ENCODE peak calls at places on chromosome 5, in five cellular contexts. B is HepG2, X is GM12878, N is upper lobe of left lung, V is K562. Z is an unnamed sample. For H3K27me3, the result is how much of the 10 kb centered on the place peaks cover.

GRCh38 chr5:32852535-32852934 is 141.4 kb downstream of the NPR3 start:
- ATAC-seq in B (peak), X (peak), N (peak), V (no peak), Z (no peak)

GRCh38 chr5:53053364-53053763 is 56.2 kb downstream of the MOCS2 start:
- ATAC-seq in B (no peak), X (no peak), N (no peak), V (no peak), Z (no peak)

GRCh38 chr5:45279109-45279508 is 417.1 kb downstream of the HCN1 start:
- ATAC-seq in B (no peak), X (no peak), N (no peak), V (no peak), Z (no peak)

GRCh38 chr5:179008667-179009066 is 13.5 kb upstream of the GRM6 start:
- ATAC-seq in B (no peak), X (no peak), N (no peak), V (no peak), Z (no peak)

GRCh38 chr5:107893642-107894041 is 222.9 kb upstream of the EFNA5 start:
- ATAC-seq in B (no peak), X (no peak), N (peak), V (no peak), Z (peak)

GRCh38 chr5:107985144-107985543 is 314.4 kb upstream of the EFNA5 start:
- ATAC-seq in B (no peak), X (no peak), N (no peak), V (no peak), Z (no peak)

GRCh38 chr5:8934455-8934854 is 611.4 kb downstream of the SEMA5A start:
- ATAC-seq in B (no peak), X (no peak), N (no peak), V (no peak), Z (no peak)

GRCh38 chr5:75028090-75028489 is 24.3 kb downstream of the GCNT4 start:
- ATAC-seq in B (no peak), X (no peak), N (no peak), V (no peak), Z (no peak)

GRCh38 chr5:149915392-149916260 is 29.0 kb downstream of the PDE6A start:
- ATAC-seq in B (no peak), X (no peak), N (no peak), V (peak), Z (no peak)

GRCh38 chr5:115306011-115306530 is 9.6 kb upstream of the CCDC112 start:
- ATAC-seq in B (no peak), X (no peak), N (no peak), V (no peak), Z (no peak)

GRCh38 chr5:37249820-37250175 is 622 bp upstream of the CPLANE1 start:
- ATAC-seq in B (peak), X (no peak), N (peak), V (peak), Z (no peak)

GRCh38 chr5:133106761-133107572 is 55.2 kb downstream of the HSPA4 start:
- ATAC-seq in B (peak), X (peak), N (no peak), V (peak), Z (no peak)

GRCh38 chr5:83472508-83473343 is 1.2 kb downstream of the VCAN start:
- ATAC-seq in B (peak), X (peak), N (peak), V (peak), Z (peak)

GRCh38 chr5:31048282-31048974 is 145.1 kb upstream of the CDH6 start:
- ATAC-seq in B (no peak), X (no peak), N (no peak), V (no peak), Z (no peak)

GRCh38 chr5:40416098-40416497 is 263.6 kb upstream of the PTGER4 start:
- ATAC-seq in B (no peak), X (no peak), N (no peak), V (no peak), Z (no peak)

GRCh38 chr5:54211912-54212311 is 98.5 kb downstream of the ARL15 start:
- ATAC-seq in B (no peak), X (no peak), N (no peak), V (no peak), Z (no peak)

GRCh38 chr5:67283275-67283987 is 86.8 kb upstream of the CD180 start:
- ATAC-seq in B (peak), X (no peak), N (no peak), V (no peak), Z (no peak)

GRCh38 chr5:7916171-7916804 is 47.3 kb downstream of the MTRR start:
- ATAC-seq in B (no peak), X (no peak), N (no peak), V (peak), Z (no peak)

GRCh38 chr5:33491941-33492340 is 51.2 kb downstream of the TARS1 start:
- ATAC-seq in B (no peak), X (no peak), N (no peak), V (no peak), Z (no peak)

GRCh38 chr5:10145922-10146321 is 103.8 kb downstream of the ATPSCKMT start:
- ATAC-seq in B (peak), X (peak), N (no peak), V (peak), Z (no peak)

GRCh38 chr5:72018158-72018803 is 89.0 kb upstream of the MAP1B start:
- ATAC-seq in B (peak), X (peak), N (peak), V (peak), Z (no peak)

GRCh38 chr5:493251-493701 is 31.0 kb downstream of the SLC9A3 start:
- ATAC-seq in B (no peak), X (no peak), N (peak), V (peak), Z (no peak)

GRCh38 chr5:136174021-136174659 is 18.8 kb downstream of the SMIM32 start:
- ATAC-seq in B (peak), X (peak), N (peak), V (peak), Z (no peak)

GRCh38 chr5:159135896-159136531 is 36.3 kb upstream of the EBF1 start:
- ATAC-seq in B (no peak), X (no peak), N (peak), V (no peak), Z (peak)

GRCh38 chr5:166722939-166723338 is 1568.5 kb upstream of the WWC1 start:
- ATAC-seq in B (no peak), X (no peak), N (no peak), V (no peak), Z (no peak)

GRCh38 chr5:133370904-133371303 is 241.4 kb downstream of the FSTL4 start:
- ATAC-seq in B (no peak), X (no peak), N (no peak), V (no peak), Z (no peak)

GRCh38 chr5:14507156-14507941 is 74.2 kb upstream of the OTULINL start:
- ATAC-seq in B (no peak), X (no peak), N (no peak), V (no peak), Z (no peak)

GRCh38 chr5:180820788-180821321 is 18.2 kb upstream of the MGAT1 start:
- ATAC-seq in B (no peak), X (peak), N (peak), V (no peak), Z (peak)
- TF ChIP-seq EP300 in B (no peak), X (no peak), N (peak), V (no peak), Z (no peak)

GRCh38 chr5:139930406-139930805 is 112.7 kb downstream of the NRG2 start:
- ATAC-seq in B (no peak), X (no peak), N (no peak), V (no peak), Z (no peak)
- H3K27me3 ChIP-seq in B (under half), X (under half), N (under half), V (under half), Z (under half)

DNA sequence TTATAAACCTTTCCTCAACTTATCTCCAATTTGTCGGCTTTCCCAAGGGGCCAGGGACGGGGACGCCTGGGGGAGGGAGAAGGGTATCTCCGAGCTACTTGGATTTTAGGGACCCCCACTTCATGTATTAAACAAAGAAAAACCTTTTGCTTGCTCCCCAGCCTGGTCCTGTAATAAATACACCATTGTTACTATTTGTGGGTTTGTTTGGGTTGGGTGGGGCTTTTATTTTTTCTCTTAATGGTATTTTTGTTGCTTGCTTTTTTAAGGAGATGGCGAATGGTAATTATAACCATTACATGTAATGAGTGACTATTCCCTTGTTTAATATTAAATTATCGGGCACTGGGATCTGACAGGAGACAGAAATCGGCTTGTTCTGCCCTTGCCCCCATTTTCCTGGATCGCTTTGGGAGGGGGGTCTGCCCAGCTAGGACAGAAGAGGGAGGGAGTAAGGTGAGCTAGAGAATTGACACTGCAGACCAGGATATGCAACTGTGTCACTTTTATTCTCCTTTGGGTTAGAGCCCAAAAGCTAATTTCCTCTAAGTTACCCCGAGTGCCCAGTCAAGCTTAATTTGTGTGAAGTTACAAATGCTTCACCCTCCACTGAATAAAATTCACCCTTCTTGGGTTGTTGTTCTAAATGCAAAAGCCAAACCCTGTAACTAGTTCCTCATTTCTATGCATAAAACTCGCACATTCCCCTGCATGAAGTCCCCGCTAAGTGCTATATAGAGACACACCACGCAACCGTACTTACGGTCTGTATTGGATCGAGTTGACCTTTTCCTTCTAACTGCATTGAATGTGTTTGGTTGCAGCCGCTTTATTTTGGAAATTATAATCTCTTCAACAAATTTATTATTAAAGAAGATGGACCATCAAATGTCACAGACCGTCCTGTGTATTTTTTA is 1.6 kb upstream of the ZNF608 start:
- ATAC-seq in B (peak), X (peak), N (peak), V (no peak), Z (no peak)
- TF ChIP-seq EP300 in B (no peak), X (peak), N (no peak), V (no peak), Z (no peak)

GRCh38 chr5:6398570-6399230 is 20.4 kb upstream of the MED10 start:
- ATAC-seq in B (no peak), X (no peak), N (no peak), V (peak), Z (no peak)
- H3K27me3 ChIP-seq in B (under half), X (under half), N (under half), V (half or more), Z (under half)

GRCh38 chr5:59897075-59897474 is 3.5 kb upstream of the PDE4D start:
- ATAC-seq in B (no peak), X (no peak), N (no peak), V (no peak), Z (no peak)
- TF ChIP-seq EP300 in B (no peak), X (no peak), N (no peak), V (no peak), Z (no peak)

DNA sequence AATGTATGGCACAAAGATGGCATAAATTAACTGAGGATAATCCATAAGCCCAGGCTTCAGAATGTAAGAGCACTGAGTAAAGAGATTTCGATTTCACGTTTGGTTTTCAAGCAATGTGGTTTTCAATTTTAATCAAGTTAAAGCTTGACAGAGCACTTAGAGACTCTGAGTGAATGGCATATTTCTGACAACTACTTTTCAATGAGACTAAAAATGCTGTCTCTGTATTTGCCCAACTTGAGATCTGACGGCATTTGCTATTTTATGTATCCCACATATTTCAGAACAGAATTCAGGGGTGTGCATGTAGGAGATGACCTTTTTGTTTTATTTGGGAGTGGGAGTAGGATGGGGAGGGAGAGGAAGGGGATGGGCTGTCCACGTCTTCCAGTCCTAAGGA is 280.3 kb upstream of the PANK3 start:
- ATAC-seq in B (no peak), X (no peak), N (no peak), V (no peak), Z (no peak)
- H3K27me3 ChIP-seq in B (under half), X (under half), N (under half), V (under half), Z (under half)

GRCh38 chr5:91307023-91307422 is 76.1 kb downstream of the ARRDC3 start:
- ATAC-seq in B (no peak), X (no peak), N (peak), V (no peak), Z (peak)

GRCh38 chr5:91311168-91311696 is 71.9 kb downstream of the ARRDC3 start:
- ATAC-seq in B (no peak), X (peak), N (peak), V (no peak), Z (no peak)

GRCh38 chr5:91312698-91313097 is 70.4 kb downstream of the ARRDC3 start:
- ATAC-seq in B (no peak), X (no peak), N (no peak), V (no peak), Z (no peak)

GRCh38 chr5:91306497-91306896 is 76.6 kb downstream of the ARRDC3 start:
- ATAC-seq in B (no peak), X (no peak), N (no peak), V (no peak), Z (no peak)

GRCh38 chr5:91311697-91312501 is 71.2 kb downstream of the ARRDC3 start:
- ATAC-seq in B (no peak), X (peak), N (peak), V (peak), Z (peak)
- TF ChIP-seq EP300 in B (no peak), X (peak), N (no peak), V (peak), Z (no peak)